ENCODE peak calls at places on chromosomes 5 and 9, in nine cellular contexts. E is upper lobe of left lung, A is lower lobe of right lung, N is kidney, Y is HFF-Myc, J is left ventricle myocardium inferior, B is A549, C is cardiac fibroblast, R is fibroblast of mammary gland. H is an unnamed sample.

GRCh38 chr5:141651728-141652105 is 499 bp upstream of the FCHSD1 start:
- DNase-seq in R (no peak), J (no peak), B (no peak), A (no peak), Y (no peak), E (no peak), N (no peak), C (no peak), H (no peak)

GRCh38 chr5:42564689-42565356 is 141.6 kb downstream of the GHR start:
- DNase-seq in C (no peak), B (no peak), N (no peak), A (no peak), E (no peak), Y (no peak), J (no peak), R (no peak), H (no peak)

GRCh38 chr5:124698774-124699173 is 47.7 kb downstream of the ZNF608 start:
- DNase-seq in Y (no peak), J (no peak), B (no peak), N (no peak), C (peak), R (peak), A (no peak), E (no peak), H (no peak)

GRCh38 chr5:69083412-69083811 is 10.4 kb upstream of the SLC30A5 start:
- DNase-seq in J (no peak), B (no peak), N (no peak), Y (no peak), A (no peak), C (peak), R (no peak), E (no peak), H (no peak)

GRCh38 chr5:135423158-135423925 is 23.8 kb downstream of the DCANP1 start:
- DNase-seq in E (no peak), C (peak), J (no peak), B (no peak), A (no peak), R (no peak), Y (no peak), N (no peak), H (no peak)

GRCh38 chr5:172868924-172869565 is 35.0 kb downstream of the ERGIC1 start:
- DNase-seq in Y (no peak), A (peak), J (peak), R (peak), N (peak), C (peak), B (peak), E (no peak), H (no peak)

GRCh38 chr9:108634669-108635462 is 220.9 kb downstream of the ACTL7B start:
- DNase-seq in R (peak), C (no peak), A (no peak), B (no peak), J (no peak), E (no peak), N (no peak), Y (no peak), H (no peak)

GRCh38 chr5:79794347-79794746 is 104.7 kb downstream of the CMYA5 start:
- DNase-seq in R (no peak), C (no peak), B (no peak), J (no peak), A (no peak), N (no peak), E (no peak), Y (no peak), H (no peak)

GRCh38 chr9:12699529-12699928 is 6.3 kb downstream of the TYRP1 start:
- DNase-seq in J (no peak), N (no peak), B (no peak), C (peak), R (peak), E (no peak), Y (no peak), A (no peak), H (no peak)

GRCh38 chr5:91925249-91925648 is 542.1 kb upstream of the ARRDC3 start:
- DNase-seq in R (peak), B (no peak), A (no peak), N (no peak), J (no peak), E (no peak), C (no peak), Y (no peak), H (no peak)

GRCh38 chr9:21477466-21477865 is 4.6 kb downstream of the IFNE start:
- DNase-seq in R (no peak), E (no peak), A (no peak), J (no peak), B (no peak), Y (no peak), N (no peak), C (no peak), H (no peak)

GRCh38 chr9:89448381-89448780 is 49.5 kb downstream of the SEMA4D start:
- DNase-seq in A (no peak), Y (no peak), J (no peak), E (peak), N (peak), B (no peak), C (no peak), R (no peak), H (no peak)

GRCh38 chr9:98038958-98039357 is 17.6 kb upstream of the NANS start:
- DNase-seq in J (no peak), E (no peak), N (no peak), A (no peak), C (no peak), Y (no peak), B (no peak), R (no peak), H (peak)

GRCh38 chr5:37400501-37400900 is 21.4 kb downstream of the WDR70 start:
- DNase-seq in B (no peak), R (no peak), C (no peak), J (no peak), Y (no peak), E (no peak), A (no peak), N (no peak), H (no peak)

GRCh38 chr5:123670981-123671557 is 159.1 kb downstream of the CSNK1G3 start:
- DNase-seq in E (no peak), B (peak), Y (peak), R (peak), J (no peak), N (no peak), C (peak), A (no peak), H (peak)

GRCh38 chr5:158063052-158063451 is 204.1 kb upstream of the CLINT1 start:
- DNase-seq in J (no peak), E (no peak), R (no peak), A (no peak), N (no peak), C (no peak), Y (no peak), B (no peak), H (no peak)

GRCh38 chr5:23208959-23209431 is 298.4 kb upstream of the PRDM9 start:
- DNase-seq in E (no peak), B (peak), R (peak), A (no peak), N (no peak), J (no peak), Y (peak), C (peak), H (peak)

GRCh38 chr5:131548190-131548589 is 86.8 kb downstream of the RAPGEF6 start:
- DNase-seq in C (no peak), R (no peak), B (no peak), E (no peak), Y (no peak), A (no peak), N (no peak), J (no peak), H (peak)

GRCh38 chr9:103444157-103444556 is 449.0 kb downstream of the CYLC2 start:
- DNase-seq in E (no peak), Y (no peak), N (no peak), A (no peak), J (no peak), R (peak), B (no peak), C (peak), H (no peak)

GRCh38 chr5:148849461-148849860 is 23.1 kb downstream of the ADRB2 start:
- DNase-seq in E (no peak), N (no peak), R (no peak), C (no peak), J (no peak), B (no peak), A (no peak), Y (no peak), H (peak)

GRCh38 chr9:136192289-136193126 is 12.4 kb downstream of the LHX3 start:
- DNase-seq in Y (no peak), C (no peak), A (no peak), E (peak), B (no peak), R (no peak), N (no peak), J (no peak), H (no peak)

GRCh38 chr5:15634771-15635347 is 134.9 kb downstream of the FBXL7 start:
- DNase-seq in R (no peak), E (no peak), B (no peak), J (no peak), A (no peak), N (no peak), Y (no peak), C (no peak), H (no peak)

GRCh38 chr5:134467231-134467630 is 55.5 kb upstream of the CDKN2AIPNL start:
- DNase-seq in J (no peak), B (no peak), Y (no peak), R (no peak), N (peak), E (no peak), C (no peak), A (no peak), H (no peak)

GRCh38 chr5:128708841-128709240 is 170.8 kb upstream of the FBN2 start:
- DNase-seq in J (no peak), N (no peak), R (no peak), E (no peak), B (no peak), A (no peak), Y (no peak), C (no peak), H (no peak)

GRCh38 chr5:14630706-14631105 is 33.8 kb upstream of the OTULIN start:
- DNase-seq in J (no peak), N (no peak), E (no peak), R (no peak), B (no peak), C (no peak), A (no peak), Y (no peak), H (no peak)

GRCh38 chr5:72522607-72523006 is 15.4 kb upstream of the ZNF366 start:
- DNase-seq in J (no peak), A (no peak), Y (no peak), R (no peak), B (no peak), C (no peak), N (no peak), E (no peak), H (no peak)

GRCh38 chr5:122153230-122153629 is 23.9 kb downstream of the ZNF474 start:
- DNase-seq in N (no peak), C (peak), B (no peak), A (no peak), R (peak), E (no peak), Y (no peak), J (no peak), H (no peak)

GRCh38 chr9:121735065-121735791 is 83.8 kb downstream of the DAB2IP start:
- DNase-seq in N (no peak), B (peak), Y (peak), A (no peak), J (no peak), E (no peak), C (peak), R (peak), H (no peak)

GRCh38 chr9:93896496-93897033 is 58.6 kb downstream of the BARX1 start:
- DNase-seq in J (no peak), C (no peak), R (no peak), N (peak), Y (no peak), A (no peak), B (no peak), E (no peak), H (no peak)

GRCh38 chr9:137042751-137043727 is 2.9 kb downstream of the NPDC1 start:
- DNase-seq in B (no peak), E (peak), N (no peak), R (no peak), Y (no peak), C (no peak), J (peak), A (no peak), H (no peak)

GRCh38 chr9:79129865-79130480 is 441.8 kb upstream of the TLE4 start:
- DNase-seq in C (peak), E (no peak), N (no peak), J (peak), B (peak), Y (no peak), R (peak), A (peak), H (peak)

GRCh38 chr9:120716483-120716882 is 2.2 kb upstream of the MEGF9 start:
- DNase-seq in Y (no peak), E (no peak), R (no peak), N (no peak), A (no peak), B (no peak), C (no peak), J (no peak), H (no peak)

GRCh38 chr5:1410156-1411014 is 34.9 kb downstream of the SLC6A3 start:
- DNase-seq in C (no peak), J (peak), R (no peak), E (no peak), B (no peak), Y (no peak), A (peak), N (peak), H (no peak)

GRCh38 chr9:124122321-124122720 is 110.8 kb downstream of the LHX2 start:
- DNase-seq in N (no peak), J (no peak), R (peak), B (no peak), E (no peak), Y (no peak), A (no peak), C (no peak), H (no peak)

GRCh38 chr5:132501629-132501956 is 11.0 kb upstream of the IRF1 start:
- DNase-seq in R (no peak), Y (no peak), N (peak), A (no peak), J (no peak), B (no peak), C (no peak), E (no peak), H (no peak)

DNA sequence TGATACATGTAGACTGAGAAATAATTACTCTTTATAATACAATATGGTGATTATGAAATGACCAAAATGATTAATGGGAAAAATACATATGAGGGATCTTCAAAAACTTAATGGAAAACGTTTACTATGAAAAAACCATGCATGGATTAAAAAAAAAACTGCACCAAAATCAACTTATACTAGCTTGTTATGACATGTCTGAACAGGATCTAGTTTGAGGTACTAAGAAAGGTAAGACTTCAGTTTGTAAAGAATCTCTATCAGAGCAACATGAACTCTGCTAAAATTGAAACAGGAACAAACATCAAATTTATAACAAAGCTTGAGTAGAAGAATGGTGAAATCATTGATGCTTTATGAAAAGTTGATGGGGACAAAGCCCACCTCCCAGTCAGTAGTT is 178.0 kb downstream of the SLIT3 start:
- DNase-seq in R (no peak), J (no peak), Y (no peak), C (no peak), N (no peak), E (no peak), B (no peak), A (no peak), H (no peak)
- H3K4me3 ChIP-seq in R (no peak), J (no peak), Y (no peak), C (no peak), N (no peak), E (no peak), B (no peak), A (no peak), H (no peak)

DNA sequence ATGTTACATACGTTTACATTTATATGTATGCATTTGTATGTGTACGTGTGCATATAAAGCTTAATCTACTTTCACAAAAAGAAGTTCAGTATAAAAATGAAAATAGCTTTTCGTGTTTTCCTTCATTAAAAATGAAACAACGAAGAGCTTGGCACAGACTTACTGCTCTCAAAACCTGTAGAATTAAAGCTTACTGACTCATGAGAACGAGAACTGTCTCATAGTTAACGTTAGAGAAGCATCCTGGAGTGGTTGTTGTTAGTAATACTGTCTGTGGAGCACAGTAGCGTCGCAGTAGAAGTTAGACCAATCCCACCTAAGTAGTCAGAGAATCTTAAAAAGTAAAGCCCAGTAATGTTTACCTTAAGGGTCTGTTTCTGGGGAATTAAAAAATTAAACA is 1.3 kb downstream of the MAT2B start:
- DNase-seq in Y (no peak), N (no peak), R (peak), A (no peak), J (no peak), B (no peak), C (peak), E (no peak), H (no peak)
- H3K4me3 ChIP-seq in Y (peak), N (peak), R (peak), A (peak), J (peak), B (peak), C (peak), E (peak), H (peak)

GRCh38 chr5:7873216-7873615 is 4.3 kb downstream of the MTRR start:
- DNase-seq in A (no peak), E (no peak), C (no peak), Y (no peak), J (no peak), R (no peak), B (no peak), N (no peak), H (peak)
- H3K4me3 ChIP-seq in A (no peak), E (no peak), C (no peak), Y (no peak), J (no peak), R (no peak), B (no peak), N (no peak), H (no peak)

GRCh38 chr5:139974661-139975060 is 68.4 kb downstream of the NRG2 start:
- DNase-seq in N (no peak), Y (no peak), R (no peak), B (no peak), C (no peak), J (no peak), E (no peak), A (no peak), H (peak)

GRCh38 chr5:139975306-139975705 is 67.8 kb downstream of the NRG2 start:
- DNase-seq in N (no peak), J (no peak), A (no peak), Y (no peak), B (no peak), E (peak), R (no peak), C (no peak), H (no peak)

GRCh38 chr5:139975942-139976341 is 67.2 kb downstream of the NRG2 start:
- DNase-seq in C (no peak), A (no peak), R (no peak), J (no peak), Y (no peak), N (no peak), B (no peak), E (no peak), H (no peak)

GRCh38 chr5:139979518-139979917 is 63.6 kb downstream of the NRG2 start:
- DNase-seq in Y (no peak), R (no peak), N (no peak), B (no peak), E (no peak), J (no peak), A (no peak), C (no peak), H (no peak)

DNA sequence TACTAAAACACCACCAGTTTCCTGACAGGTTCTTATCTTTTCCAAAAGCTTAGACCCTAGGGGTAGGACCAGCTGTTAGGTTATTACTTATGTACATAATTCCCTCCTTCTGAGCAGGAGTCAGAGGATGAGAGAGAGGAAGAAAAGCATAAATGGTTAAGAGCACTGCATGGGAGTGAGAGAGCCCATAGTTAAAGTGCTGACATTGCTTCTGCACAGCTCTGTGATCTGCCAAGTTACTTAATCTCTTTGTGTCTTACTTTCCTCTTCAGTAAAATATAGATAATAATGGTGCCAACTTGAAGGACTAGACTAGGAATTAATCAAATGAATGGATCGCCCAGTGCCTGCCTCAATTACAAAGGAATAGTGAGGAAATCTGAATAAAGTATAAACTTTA is 66.4 kb downstream of the NRG2 start:
- DNase-seq in C (no peak), N (no peak), R (no peak), Y (no peak), B (no peak), A (no peak), E (no peak), J (no peak), H (no peak)
- H3K4me3 ChIP-seq in C (no peak), N (no peak), R (no peak), Y (no peak), B (no peak), A (no peak), E (no peak), J (no peak), H (no peak)

GRCh38 chr5:176564002-176564401 is 14.9 kb downstream of the CDHR2 start:
- DNase-seq in R (no peak), A (no peak), B (no peak), Y (no peak), C (no peak), J (no peak), E (no peak), N (no peak), H (no peak)
- H3K4me3 ChIP-seq in R (no peak), A (no peak), B (no peak), Y (no peak), C (no peak), J (no peak), E (no peak), N (no peak), H (no peak)

GRCh38 chr9:10925896-10926295 is 313.1 kb upstream of the PTPRD start:
- DNase-seq in C (no peak), J (no peak), Y (no peak), B (no peak), A (no peak), R (no peak), E (no peak), N (no peak), H (no peak)

GRCh38 chr9:10921671-10922070 is 308.9 kb upstream of the PTPRD start:
- DNase-seq in A (no peak), Y (no peak), E (no peak), C (no peak), B (no peak), N (no peak), R (no peak), J (no peak), H (no peak)
- H3K4me3 ChIP-seq in A (no peak), Y (no peak), E (no peak), C (no peak), B (no peak), N (no peak), R (no peak), J (no peak), H (no peak)

DNA sequence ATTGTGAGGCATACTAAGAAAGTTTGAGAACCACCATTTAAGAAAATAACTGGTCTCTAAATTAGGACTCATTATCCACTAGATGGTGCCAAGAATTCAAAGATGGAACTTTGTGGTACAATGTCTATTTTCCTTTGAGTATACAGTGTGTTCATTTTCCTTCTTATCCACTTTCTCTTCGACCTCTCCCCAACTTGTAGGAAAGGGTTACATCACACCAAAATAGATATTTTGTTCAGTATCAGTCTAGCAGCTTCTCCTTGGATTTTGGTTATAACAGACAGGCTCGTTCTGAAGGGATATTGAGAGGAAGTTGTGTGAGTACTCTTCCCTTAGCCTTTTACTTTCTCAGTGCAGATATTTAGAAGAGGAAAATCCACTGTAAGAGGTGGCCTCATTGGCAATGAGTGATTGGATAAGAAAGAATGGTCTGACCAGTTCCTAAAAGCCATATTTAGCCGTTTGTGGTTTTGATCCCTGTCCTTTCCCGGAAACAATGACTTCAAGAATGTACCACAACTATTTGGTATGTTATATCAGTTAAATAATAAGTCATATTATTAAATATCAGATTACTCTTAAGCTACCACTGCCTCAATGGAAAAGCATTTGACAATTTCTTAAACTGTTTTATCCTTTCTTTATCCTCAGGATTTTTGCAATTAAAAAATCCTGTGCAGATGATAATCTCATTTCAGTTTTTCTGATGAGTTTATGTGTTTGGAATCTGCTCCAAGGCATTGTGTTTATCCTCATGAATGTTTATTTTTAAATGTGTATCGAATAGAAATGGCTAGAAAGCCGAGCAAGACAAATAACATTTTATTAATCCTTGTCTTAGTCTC is 69.0 kb upstream of the GRAMD2B start:
- DNase-seq in J (no peak), A (no peak), R (peak), N (no peak), B (peak), Y (peak), E (no peak), C (peak), H (peak)
- H3K4me3 ChIP-seq in J (peak), A (peak), R (peak), N (peak), B (no peak), Y (no peak), E (no peak), C (peak), H (no peak)

H was measured in Jurkat, Clone E6-1.